ENCODE peak calls at places on chromosomes 1 and 21, in seven cellular contexts. Q, W, T, U, B, X and S are unnamed samples.

GRCh38 chr1:203720253-203720652 is 44.7 kb upstream of the LAX1 start:
- DNase-seq in Q (no peak), W (no peak), T (no peak), U (no peak), B (no peak), X (no peak), S (no peak)

GRCh38 chr1:6087402-6087772 is 41.7 kb downstream of the KCNAB2 start:
- DNase-seq in Q (no peak), W (no peak), T (no peak), U (no peak), B (no peak), X (no peak), S (no peak)

GRCh38 chr1:57269621-57270235 is 154.1 kb downstream of the DAB1 start:
- DNase-seq in Q (no peak), W (no peak), T (no peak), U (no peak), B (no peak), X (no peak), S (no peak)

GRCh38 chr1:37919277-37919676 is 27.6 kb downstream of the INPP5B start:
- DNase-seq in Q (no peak), W (no peak), T (no peak), U (no peak), B (peak; percentile 23), X (no peak), S (no peak)

GRCh38 chr21:29056538-29057050 is 16.9 kb downstream of the CCT8 start:
- DNase-seq in Q (no peak), W (no peak), T (no peak), U (no peak), B (no peak), X (no peak), S (no peak)

GRCh38 chr1:174875306-174875705 is 124.4 kb upstream of the CACYBP start:
- DNase-seq in Q (no peak), W (peak; percentile 78), T (no peak), U (no peak), B (no peak), X (no peak), S (no peak)

GRCh38 chr1:244209955-244210354 is 158.9 kb downstream of the ZBTB18 start:
- DNase-seq in Q (no peak), W (no peak), T (no peak), U (no peak), B (no peak), X (no peak), S (no peak)

GRCh38 chr1:36743286-36744005 is 260.7 kb upstream of the CSF3R start:
- DNase-seq in Q (no peak), W (no peak), T (no peak), U (no peak), B (no peak), X (no peak), S (no peak)

GRCh38 chr1:16293568-16293967 is 56.6 kb upstream of the CPLANE2 start:
- DNase-seq in Q (no peak), W (no peak), T (no peak), U (no peak), B (no peak), X (no peak), S (no peak)

GRCh38 chr21:44996501-44996921 is 56.7 kb downstream of the SLX9 start:
- DNase-seq in Q (no peak), W (no peak), T (no peak), U (no peak), B (no peak), X (no peak), S (no peak)

GRCh38 chr1:19151537-19151936 is 58.5 kb downstream of the UBR4 start:
- DNase-seq in Q (no peak), W (no peak), T (no peak), U (no peak), B (no peak), X (no peak), S (no peak)

GRCh38 chr21:37257526-37257966 is 9.6 kb downstream of the VPS26C start:
- DNase-seq in Q (no peak), W (no peak), T (no peak), U (peak; percentile 66), B (peak; percentile 50), X (no peak), S (no peak)

GRCh38 chr1:176187001-176187400 is 20.1 kb downstream of the COP1 start:
- DNase-seq in Q (no peak), W (no peak), T (no peak), U (no peak), B (no peak), X (no peak), S (no peak)

GRCh38 chr1:93738926-93739325 is 57.3 kb upstream of the BCAR3 start:
- DNase-seq in Q (no peak), W (no peak), T (no peak), U (no peak), B (no peak), X (no peak), S (no peak)

GRCh38 chr1:197675475-197676324 is 99.6 kb downstream of the DENND1B start:
- DNase-seq in Q (no peak), W (no peak), T (no peak), U (no peak), B (no peak), X (no peak), S (peak; percentile 41)

GRCh38 chr21:38793060-38793459 is 12.7 kb upstream of the ETS2 start:
- DNase-seq in Q (no peak), W (no peak), T (no peak), U (no peak), B (no peak), X (no peak), S (no peak)

GRCh38 chr1:218351617-218352438 is 6.7 kb downstream of the TGFB2 start:
- DNase-seq in Q (no peak), W (no peak), T (no peak), U (peak; percentile 51), B (peak; percentile 12), X (no peak), S (no peak)

GRCh38 chr1:42177551-42177981 is 13.0 kb upstream of the GUCA2A start:
- DNase-seq in Q (peak; percentile 66), W (peak; percentile 58), T (no peak), U (no peak), B (no peak), X (no peak), S (no peak)

GRCh38 chr1:16983649-16984048 is 3.2 kb upstream of the MFAP2 start:
- DNase-seq in Q (no peak), W (no peak), T (no peak), U (no peak), B (no peak), X (no peak), S (no peak)

GRCh38 chr1:79781261-79781660 is 774.7 kb upstream of the ADGRL4 start:
- DNase-seq in Q (no peak), W (no peak), T (no peak), U (no peak), B (no peak), X (no peak), S (no peak)

GRCh38 chr21:35779690-35780570 is 280.4 kb downstream of the SETD4 start:
- DNase-seq in Q (peak; percentile 86), W (no peak), T (no peak), U (no peak), B (no peak), X (no peak), S (no peak)

GRCh38 chr1:18734001-18734400 is 103.4 kb downstream of the PAX7 start:
- DNase-seq in Q (no peak), W (no peak), T (no peak), U (no peak), B (no peak), X (no peak), S (no peak)

GRCh38 chr1:36968730-36969129 is 65.6 kb downstream of the GRIK3 start:
- DNase-seq in Q (no peak), W (no peak), T (no peak), U (no peak), B (no peak), X (no peak), S (no peak)

GRCh38 chr21:34073749-34074282 is 438 bp downstream of the MRPS6 start:
- DNase-seq in Q (no peak), W (no peak), T (peak; percentile 51), U (peak; percentile 39), B (peak; percentile 42), X (peak; percentile 53), S (no peak)

GRCh38 chr21:45887788-45888187 is 93.8 kb upstream of the COL6A1 start:
- DNase-seq in Q (no peak), W (no peak), T (no peak), U (no peak), B (no peak), X (no peak), S (peak; percentile 60)

GRCh38 chr1:69940816-69941215 is 264.6 kb downstream of the LRRC40 start:
- DNase-seq in Q (no peak), W (no peak), T (no peak), U (no peak), B (no peak), X (no peak), S (no peak)

GRCh38 chr1:48677306-48678287 is 99.1 kb downstream of the BEND5 start:
- DNase-seq in Q (peak; percentile 20), W (peak; percentile 73), T (peak; percentile 11), U (peak; percentile 44), B (peak; percentile 46), X (peak; percentile 7), S (peak; percentile 78)

GRCh38 chr1:227316456-227316855 is 1.8 kb downstream of the CDC42BPA start:
- DNase-seq in Q (no peak), W (no peak), T (no peak), U (no peak), B (no peak), X (no peak), S (no peak)